ENCODE peak calls at places on chromosomes 3 and 15, in five cellular contexts. One of them, this sample, is unnamed.

GRCh38 chr15:51799174-51799907 is 30.1 kb upstream of the TMOD3 start:
- DNase-seq in fibroblast of the aortic adventitia: no peak
- DNase-seq in ovary: no peak
- DNase-seq in A673: no peak
- DNase-seq in GM23338: no peak
- DNase-seq in this sample: no peak

GRCh38 chr3:141093971-141094401 is 42.8 kb downstream of the SPSB4 start:
- DNase-seq in fibroblast of the aortic adventitia: peak
- DNase-seq in ovary: peak
- DNase-seq in A673: no peak
- DNase-seq in GM23338: no peak
- DNase-seq in this sample: no peak

GRCh38 chr3:31895471-31895870 is 85.6 kb downstream of the OSBPL10 start:
- DNase-seq in fibroblast of the aortic adventitia: no peak
- DNase-seq in ovary: no peak
- DNase-seq in A673: no peak
- DNase-seq in GM23338: no peak
- DNase-seq in this sample: peak

GRCh38 chr3:131907809-131908208 is 127.0 kb downstream of the CPNE4 start:
- DNase-seq in fibroblast of the aortic adventitia: peak
- DNase-seq in ovary: no peak
- DNase-seq in A673: peak
- DNase-seq in GM23338: no peak
- DNase-seq in this sample: peak

GRCh38 chr15:76866716-76867321 is 38.3 kb downstream of the SCAPER start:
- DNase-seq in fibroblast of the aortic adventitia: peak
- DNase-seq in ovary: no peak
- DNase-seq in A673: peak
- DNase-seq in GM23338: peak
- DNase-seq in this sample: peak

GRCh38 chr15:77186518-77187095 is 115.7 kb upstream of the TSPAN3 start:
- DNase-seq in fibroblast of the aortic adventitia: peak
- DNase-seq in ovary: no peak
- DNase-seq in A673: peak
- DNase-seq in GM23338: peak
- DNase-seq in this sample: peak

GRCh38 chr3:58164916-58165821 is 45.6 kb downstream of the DNASE1L3 start:
- DNase-seq in fibroblast of the aortic adventitia: peak
- DNase-seq in ovary: peak
- DNase-seq in A673: no peak
- DNase-seq in GM23338: peak
- DNase-seq in this sample: no peak

GRCh38 chr15:39114690-39115378 is 466.0 kb upstream of the THBS1 start:
- DNase-seq in fibroblast of the aortic adventitia: no peak
- DNase-seq in ovary: no peak
- DNase-seq in A673: no peak
- DNase-seq in GM23338: no peak
- DNase-seq in this sample: no peak

GRCh38 chr15:99307735-99308134 is 56.5 kb downstream of the LRRC28 start:
- DNase-seq in fibroblast of the aortic adventitia: no peak
- DNase-seq in ovary: no peak
- DNase-seq in A673: no peak
- DNase-seq in GM23338: no peak
- DNase-seq in this sample: no peak

GRCh38 chr15:50808728-50809127 is 43.2 kb upstream of the SPPL2A start:
- DNase-seq in fibroblast of the aortic adventitia: no peak
- DNase-seq in ovary: no peak
- DNase-seq in A673: no peak
- DNase-seq in GM23338: no peak
- DNase-seq in this sample: no peak

GRCh38 chr3:28050895-28051294 is 190.5 kb upstream of the CMC1 start:
- DNase-seq in fibroblast of the aortic adventitia: peak
- DNase-seq in ovary: no peak
- DNase-seq in A673: peak
- DNase-seq in GM23338: no peak
- DNase-seq in this sample: peak

GRCh38 chr3:175121225-175121624 is 262.1 kb downstream of the NAALADL2 start:
- DNase-seq in fibroblast of the aortic adventitia: no peak
- DNase-seq in ovary: no peak
- DNase-seq in A673: no peak
- DNase-seq in GM23338: peak
- DNase-seq in this sample: no peak

GRCh38 chr3:127209155-127209839 is 16.4 kb downstream of the PRR23E start:
- DNase-seq in fibroblast of the aortic adventitia: no peak
- DNase-seq in ovary: peak
- DNase-seq in A673: no peak
- DNase-seq in GM23338: no peak
- DNase-seq in this sample: no peak

GRCh38 chr3:126124148-126124868 is 40.4 kb upstream of the SLC41A3 start:
- DNase-seq in fibroblast of the aortic adventitia: no peak
- DNase-seq in ovary: peak
- DNase-seq in A673: no peak
- DNase-seq in GM23338: peak
- DNase-seq in this sample: no peak

GRCh38 chr15:78055923-78056713 is 21.4 kb downstream of the TBC1D2B start:
- DNase-seq in fibroblast of the aortic adventitia: peak
- DNase-seq in ovary: no peak
- DNase-seq in A673: no peak
- DNase-seq in GM23338: no peak
- DNase-seq in this sample: peak

GRCh38 chr15:55094152-55094551 is 102.6 kb downstream of the RSL24D1 start:
- DNase-seq in fibroblast of the aortic adventitia: no peak
- DNase-seq in ovary: no peak
- DNase-seq in A673: no peak
- DNase-seq in GM23338: no peak
- DNase-seq in this sample: no peak

GRCh38 chr3:194423317-194423716 is 24.3 kb upstream of the GP5 start:
- DNase-seq in fibroblast of the aortic adventitia: no peak
- DNase-seq in ovary: no peak
- DNase-seq in A673: no peak
- DNase-seq in GM23338: no peak
- DNase-seq in this sample: no peak

GRCh38 chr15:71791975-71792374 is 18.4 kb upstream of the NR2E3 start:
- DNase-seq in fibroblast of the aortic adventitia: no peak
- DNase-seq in ovary: no peak
- DNase-seq in A673: no peak
- DNase-seq in GM23338: no peak
- DNase-seq in this sample: no peak

GRCh38 chr3:123610331-123610730 is 25.5 kb upstream of the HACD2 start:
- DNase-seq in fibroblast of the aortic adventitia: no peak
- DNase-seq in ovary: no peak
- DNase-seq in A673: peak
- DNase-seq in GM23338: no peak
- DNase-seq in this sample: no peak

GRCh38 chr3:138833908-138834358 is 795 bp downstream of the PIK3CB start:
- DNase-seq in fibroblast of the aortic adventitia: peak
- DNase-seq in ovary: no peak
- DNase-seq in A673: peak
- DNase-seq in GM23338: peak
- DNase-seq in this sample: peak

GRCh38 chr3:126927405-126927750 is 55.5 kb upstream of the PLXNA1 start:
- DNase-seq in fibroblast of the aortic adventitia: peak
- DNase-seq in ovary: no peak
- DNase-seq in A673: peak
- DNase-seq in GM23338: no peak
- DNase-seq in this sample: no peak

GRCh38 chr3:38978729-38979128 is 73.0 kb downstream of the SCN11A start:
- DNase-seq in fibroblast of the aortic adventitia: no peak
- DNase-seq in ovary: no peak
- DNase-seq in A673: no peak
- DNase-seq in GM23338: peak
- DNase-seq in this sample: no peak

GRCh38 chr15:31269961-31270575 is 56.6 kb upstream of the KLF13 start:
- DNase-seq in fibroblast of the aortic adventitia: no peak
- DNase-seq in ovary: peak
- DNase-seq in A673: no peak
- DNase-seq in GM23338: no peak
- DNase-seq in this sample: no peak

GRCh38 chr3:186053954-186054353 is 54.9 kb downstream of the ETV5 start:
- DNase-seq in fibroblast of the aortic adventitia: no peak
- DNase-seq in ovary: no peak
- DNase-seq in A673: peak
- DNase-seq in GM23338: peak
- DNase-seq in this sample: peak

GRCh38 chr15:70032509-70032908 is 65.2 kb downstream of the TLE3 start:
- DNase-seq in fibroblast of the aortic adventitia: no peak
- DNase-seq in ovary: no peak
- DNase-seq in A673: no peak
- DNase-seq in GM23338: no peak
- DNase-seq in this sample: no peak

GRCh38 chr3:112931737-112932521 is 43.0 kb downstream of the CD200R1 start:
- DNase-seq in fibroblast of the aortic adventitia: no peak
- DNase-seq in ovary: no peak
- DNase-seq in A673: no peak
- DNase-seq in GM23338: no peak
- DNase-seq in this sample: no peak

GRCh38 chr15:62698646-62699045 is 343.9 kb upstream of the TPM1 start:
- DNase-seq in fibroblast of the aortic adventitia: no peak
- DNase-seq in ovary: no peak
- DNase-seq in A673: no peak
- DNase-seq in GM23338: no peak
- DNase-seq in this sample: no peak

GRCh38 chr3:123294296-123294938 is 92.7 kb downstream of the SEC22A start:
- DNase-seq in fibroblast of the aortic adventitia: no peak
- DNase-seq in ovary: no peak
- DNase-seq in A673: no peak
- DNase-seq in GM23338: no peak
- DNase-seq in this sample: no peak

GRCh38 chr3:99324854-99325253 is 313.5 kb upstream of the COL8A1 start:
- DNase-seq in fibroblast of the aortic adventitia: no peak
- DNase-seq in ovary: no peak
- DNase-seq in A673: no peak
- DNase-seq in GM23338: no peak
- DNase-seq in this sample: no peak

GRCh38 chr15:75363786-75364185 is 4.6 kb downstream of the MAN2C1 start:
- DNase-seq in fibroblast of the aortic adventitia: no peak
- DNase-seq in ovary: no peak
- DNase-seq in A673: no peak
- DNase-seq in GM23338: no peak
- DNase-seq in this sample: no peak

GRCh38 chr15:73650387-73651126 is 17.4 kb upstream of the NPTN start:
- DNase-seq in fibroblast of the aortic adventitia: peak
- DNase-seq in ovary: no peak
- DNase-seq in A673: peak
- DNase-seq in GM23338: no peak
- DNase-seq in this sample: peak

GRCh38 chr3:61182648-61183047 is 68.6 kb downstream of the FHIT start:
- DNase-seq in fibroblast of the aortic adventitia: no peak
- DNase-seq in ovary: no peak
- DNase-seq in A673: no peak
- DNase-seq in GM23338: no peak
- DNase-seq in this sample: no peak

GRCh38 chr3:15645740-15646490 is 44.4 kb downstream of the BTD start:
- DNase-seq in fibroblast of the aortic adventitia: peak
- DNase-seq in ovary: peak
- DNase-seq in A673: peak
- DNase-seq in GM23338: no peak
- DNase-seq in this sample: peak

GRCh38 chr3:134356411-134357040 is 17.7 kb downstream of the AMOTL2 start:
- DNase-seq in fibroblast of the aortic adventitia: no peak
- DNase-seq in ovary: no peak
- DNase-seq in A673: no peak
- DNase-seq in GM23338: no peak
- DNase-seq in this sample: no peak

GRCh38 chr15:56821721-56822425 is 88.6 kb upstream of the ZNF280D start:
- DNase-seq in fibroblast of the aortic adventitia: peak
- DNase-seq in ovary: peak
- DNase-seq in A673: peak
- DNase-seq in GM23338: peak
- DNase-seq in this sample: peak

GRCh38 chr15:42150246-42150970 is 6.0 kb downstream of the PLA2G4F start:
- DNase-seq in fibroblast of the aortic adventitia: no peak
- DNase-seq in ovary: no peak
- DNase-seq in A673: no peak
- DNase-seq in GM23338: no peak
- DNase-seq in this sample: no peak

GRCh38 chr15:79339588-79340314 is 28.8 kb downstream of the TMED3 start:
- DNase-seq in fibroblast of the aortic adventitia: peak
- DNase-seq in ovary: no peak
- DNase-seq in A673: peak
- DNase-seq in GM23338: peak
- DNase-seq in this sample: peak

GRCh38 chr3:122081543-122081942 is 26.4 kb downstream of the CD86 start:
- DNase-seq in fibroblast of the aortic adventitia: no peak
- DNase-seq in ovary: no peak
- DNase-seq in A673: no peak
- DNase-seq in GM23338: no peak
- DNase-seq in this sample: no peak
- H3K4me3 ChIP-seq in fibroblast of the aortic adventitia: no peak
- H3K4me3 ChIP-seq in ovary: no peak
- H3K4me3 ChIP-seq in A673: no peak
- H3K4me3 ChIP-seq in GM23338: no peak
- H3K4me3 ChIP-seq in this sample: no peak

DNA sequence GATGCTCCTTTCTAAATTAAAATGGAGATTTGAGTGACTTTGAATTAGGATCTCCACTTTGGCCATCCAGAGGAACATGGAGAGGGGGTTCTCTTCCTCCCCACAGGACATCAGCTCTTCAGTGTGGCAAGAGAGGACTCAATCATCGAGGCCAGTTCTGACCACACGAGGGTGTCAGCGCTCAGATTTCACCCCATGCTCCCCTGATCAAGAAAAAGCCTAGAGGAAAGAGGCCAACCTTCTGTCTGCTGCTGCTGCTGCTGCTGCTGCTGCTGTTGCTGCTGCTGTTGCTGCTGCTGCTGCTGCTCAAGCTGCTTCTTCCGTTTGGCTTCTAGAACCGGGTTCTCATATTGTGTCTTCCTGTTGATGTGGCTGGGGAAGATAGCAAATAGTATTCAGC is 599.1 kb downstream of the MAGI1 start:
- DNase-seq in fibroblast of the aortic adventitia: peak
- DNase-seq in ovary: peak
- DNase-seq in A673: peak
- DNase-seq in GM23338: peak
- DNase-seq in this sample: peak
- TF ChIP-seq CTCF in fibroblast of the aortic adventitia: peak
- TF ChIP-seq CTCF in ovary: no peak
- TF ChIP-seq CTCF in A673: peak
- TF ChIP-seq CTCF in GM23338: peak
- TF ChIP-seq CTCF in this sample: peak

DNA sequence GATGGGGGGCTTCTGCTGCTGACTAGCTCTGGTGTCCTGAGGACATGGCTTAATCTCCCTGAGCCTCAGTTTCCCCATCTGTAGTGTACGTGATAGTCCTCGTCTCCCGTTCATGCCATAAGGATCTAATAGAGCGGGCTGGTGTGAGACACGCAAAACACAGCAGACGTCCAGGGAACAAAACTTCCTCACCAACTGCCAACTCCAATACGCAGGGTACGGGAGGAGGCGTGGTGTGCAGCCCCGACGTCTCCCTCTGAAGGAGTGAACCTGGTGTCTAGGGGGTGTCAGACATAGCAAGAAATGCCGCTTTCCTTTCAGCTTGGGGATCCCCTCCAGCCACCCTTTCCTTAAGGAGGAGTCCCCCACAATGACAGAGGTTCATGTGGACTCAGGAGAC is 55.0 kb downstream of the SMAD6 start:
- DNase-seq in fibroblast of the aortic adventitia: no peak
- DNase-seq in ovary: peak
- DNase-seq in A673: no peak
- DNase-seq in GM23338: no peak
- DNase-seq in this sample: no peak
- H3K4me3 ChIP-seq in fibroblast of the aortic adventitia: no peak
- H3K4me3 ChIP-seq in ovary: no peak
- H3K4me3 ChIP-seq in A673: no peak
- H3K4me3 ChIP-seq in GM23338: no peak
- H3K4me3 ChIP-seq in this sample: no peak

GRCh38 chr3:64240445-64240844 is 15.2 kb upstream of the PRICKLE2 start:
- DNase-seq in fibroblast of the aortic adventitia: no peak
- DNase-seq in ovary: no peak
- DNase-seq in A673: no peak
- DNase-seq in GM23338: no peak
- DNase-seq in this sample: no peak
- TF ChIP-seq CTCF in fibroblast of the aortic adventitia: no peak
- TF ChIP-seq CTCF in ovary: no peak
- TF ChIP-seq CTCF in A673: no peak
- TF ChIP-seq CTCF in GM23338: no peak
- TF ChIP-seq CTCF in this sample: no peak

This sample was measured in foreskin fibroblast.